ENCODE peak calls at places on chromosome 3, in seven cellular contexts. V, Q, O, T, E, B and U are unnamed samples.

GRCh38 chr3:82085356-82085755 is 323.9 kb upstream of the GBE1 start:
- DNase-seq in E (peak; percentile 13), V (no peak), Q (no peak), T (no peak), O (no peak), B (no peak), U (no peak)

GRCh38 chr3:195196266-195196665 is 74.7 kb downstream of the XXYLT1 start:
- DNase-seq in V (no peak), T (no peak), O (no peak), Q (no peak), E (peak; percentile 59), B (no peak), U (no peak)

GRCh38 chr3:170149016-170149415 is 32.5 kb downstream of the PHC3 start:
- DNase-seq in V (no peak), T (no peak), B (no peak), E (no peak), Q (no peak), O (no peak), U (no peak)

GRCh38 chr3:52068055-52068704 is 11.8 kb upstream of the DUSP7 start:
- DNase-seq in B (no peak), E (peak; percentile 36), O (no peak), Q (no peak), T (no peak), V (no peak), U (no peak)

GRCh38 chr3:101722394-101723173 is 1.8 kb upstream of the CEP97 start:
- DNase-seq in V (no peak), B (no peak), T (no peak), O (no peak), E (no peak), Q (no peak), U (no peak)

GRCh38 chr3:193727089-193727488 is 134.1 kb downstream of the OPA1 start:
- DNase-seq in O (no peak), E (no peak), V (no peak), B (no peak), T (no peak), Q (no peak), U (no peak)

GRCh38 chr3:24242012-24242698 is 252.5 kb downstream of the THRB start:
- DNase-seq in B (no peak), T (no peak), V (peak; percentile 81), Q (peak; percentile 44), O (no peak), E (peak; percentile 95), U (no peak)

GRCh38 chr3:168248383-168249047 is 152.8 kb upstream of the GOLIM4 start:
- DNase-seq in O (no peak), V (peak; percentile 30), Q (peak; percentile 16), T (no peak), E (peak; percentile 46), B (no peak), U (no peak)

GRCh38 chr3:73625124-73625665 is 454 bp upstream of the PDZRN3 start:
- DNase-seq in O (no peak), E (peak; percentile 80), T (no peak), B (no peak), Q (no peak), V (peak; percentile 44), U (no peak)

GRCh38 chr3:165204445-165204844 is 8.3 kb upstream of the SLITRK3 start:
- DNase-seq in B (no peak), V (no peak), O (no peak), T (no peak), E (no peak), Q (no peak), U (no peak)

GRCh38 chr3:188417329-188417728 is 263.4 kb downstream of the LPP start:
- DNase-seq in V (no peak), T (no peak), B (no peak), Q (no peak), E (no peak), O (no peak), U (no peak)

GRCh38 chr3:9211155-9211950 is 38.1 kb downstream of the SRGAP3 start:
- DNase-seq in Q (no peak), E (peak; percentile 64), T (no peak), O (no peak), B (no peak), V (peak; percentile 52), U (peak; percentile 12)

GRCh38 chr3:194379231-194379630 is 9.7 kb upstream of the LRRC15 start:
- DNase-seq in Q (no peak), T (no peak), V (no peak), E (no peak), O (no peak), B (no peak), U (no peak)

GRCh38 chr3:107619549-107619948 is 96.8 kb downstream of the BBX start:
- DNase-seq in T (no peak), O (no peak), Q (no peak), B (no peak), V (no peak), E (no peak), U (no peak)

GRCh38 chr3:146589899-146590508 is 15.1 kb downstream of the PLSCR5 start:
- DNase-seq in V (peak; percentile 25), E (peak; percentile 68), T (no peak), O (no peak), Q (peak; percentile 60), B (no peak), U (no peak)

GRCh38 chr3:55624238-55624637 is 137.1 kb upstream of the WNT5A start:
- DNase-seq in Q (no peak), O (no peak), T (no peak), E (no peak), B (no peak), V (peak; percentile 76), U (no peak)